ENCODE peak calls at places on chromosomes 13 and 19, in eight cellular contexts. X, R, Z, B, J, G, I and Q are unnamed samples.

GRCh38 chr13:72072223-72072622 is 205.2 kb upstream of the DACH1 start:
- DNase-seq in X (no peak), G (no peak), I (no peak), B (no peak), J (no peak), Z (no peak), R (no peak), Q (no peak)

GRCh38 chr13:31675521-31675953 is 63.8 kb upstream of the RXFP2 start:
- DNase-seq in G (no peak), Z (peak; percentile 77), B (no peak), R (no peak), X (peak; percentile 77), J (no peak), I (no peak), Q (no peak)

GRCh38 chr13:45541806-45542205 is 73.7 kb downstream of the ERICH6B start:
- DNase-seq in B (no peak), G (no peak), X (no peak), Z (no peak), R (no peak), J (no peak), I (no peak), Q (no peak)

GRCh38 chr19:10226021-10226375 is 5.1 kb downstream of the S1PR2 start:
- DNase-seq in G (no peak), R (no peak), I (no peak), J (no peak), X (no peak), B (no peak), Z (no peak), Q (no peak)

GRCh38 chr19:55519461-55520311 is 17.2 kb downstream of the SBK2 start:
- DNase-seq in J (no peak), X (no peak), G (no peak), I (no peak), R (no peak), Z (peak; percentile 32), B (peak; percentile 98), Q (no peak)

GRCh38 chr13:84917252-84917878 is 881.9 kb downstream of the SLITRK6 start:
- DNase-seq in B (peak; percentile 31), G (no peak), J (no peak), I (no peak), X (no peak), R (no peak), Z (peak; percentile 77), Q (peak; percentile 7)

GRCh38 chr13:97021241-97021640 is 27.0 kb upstream of the OXGR1 start:
- DNase-seq in I (no peak), R (no peak), G (no peak), Z (no peak), X (no peak), J (no peak), B (no peak), Q (no peak)

GRCh38 chr13:36674337-36675212 is 755 bp downstream of the SERTM1 start:
- DNase-seq in G (no peak), I (no peak), Z (no peak), J (no peak), B (no peak), R (no peak), X (no peak), Q (no peak)

GRCh38 chr19:8192227-8192820 is 16.8 kb upstream of the CERS4 start:
- DNase-seq in B (no peak), I (no peak), R (no peak), X (no peak), G (no peak), Z (no peak), J (no peak), Q (no peak)

GRCh38 chr13:68066879-68067513 is 836.9 kb upstream of the PCDH9 start:
- DNase-seq in B (no peak), Z (no peak), J (no peak), X (no peak), G (no peak), I (no peak), R (no peak), Q (peak; percentile 54)

GRCh38 chr19:28239270-28239669 is 973.7 kb downstream of the UQCRFS1 start:
- DNase-seq in R (no peak), B (no peak), G (no peak), J (no peak), Z (no peak), X (no peak), I (no peak), Q (no peak)

GRCh38 chr13:54841682-54842081 is 1813.1 kb downstream of the OLFM4 start:
- DNase-seq in X (no peak), G (no peak), B (no peak), Z (no peak), R (no peak), I (no peak), J (no peak), Q (no peak)

GRCh38 chr19:14127929-14128509 is 8.4 kb downstream of the ASF1B start:
- DNase-seq in Z (peak; percentile 23), B (no peak), X (no peak), I (peak; percentile 50), J (no peak), G (no peak), R (no peak), Q (no peak)

GRCh38 chr13:79870766-79871165 is 389.8 kb downstream of the NDFIP2 start:
- DNase-seq in R (no peak), I (no peak), J (no peak), X (no peak), Z (no peak), B (peak; percentile 64), G (no peak), Q (no peak)

GRCh38 chr13:112880976-112881540 is 88.0 kb upstream of the MCF2L start:
- DNase-seq in Z (no peak), I (no peak), B (no peak), J (no peak), R (no peak), X (peak; percentile 4), G (peak; percentile 34), Q (no peak)

GRCh38 chr13:27783111-27783510 is 9.2 kb upstream of the GSX1 start:
- DNase-seq in I (no peak), G (no peak), X (no peak), Z (peak; percentile 30), R (no peak), J (no peak), B (peak; percentile 8), Q (peak; percentile 11)

GRCh38 chr13:95226051-95226450 is 75.2 kb downstream of the ABCC4 start:
- DNase-seq in J (no peak), Z (no peak), G (no peak), I (no peak), R (no peak), X (no peak), B (no peak), Q (peak; percentile 90)

GRCh38 chr13:25213716-25214115 is 41.6 kb upstream of the AMER2 start:
- DNase-seq in G (peak; percentile 61), I (no peak), R (no peak), Z (no peak), X (no peak), B (no peak), J (no peak), Q (no peak)

GRCh38 chr13:30071890-30072817 is 221.7 kb upstream of the UBL3 start:
- DNase-seq in R (peak; percentile 92), B (no peak), Z (no peak), I (no peak), G (peak; percentile 93), J (no peak), X (no peak), Q (peak; percentile 90)

GRCh38 chr19:1327125-1327524 is 41.5 kb downstream of the EFNA2 start:
- DNase-seq in Z (no peak), J (no peak), R (no peak), X (no peak), I (no peak), G (no peak), B (no peak), Q (no peak)

GRCh38 chr13:45102136-45102802 is 18.0 kb upstream of the GTF2F2 start:
- DNase-seq in Z (peak; percentile 21), B (peak; percentile 55), X (no peak), J (no peak), G (no peak), I (no peak), R (no peak), Q (no peak)

GRCh38 chr13:94335786-94336357 is 143.6 kb downstream of the DCT start:
- DNase-seq in Z (peak; percentile 51), J (no peak), G (no peak), X (no peak), R (no peak), I (no peak), B (peak; percentile 28), Q (no peak)

GRCh38 chr19:9850235-9850959 is 15.3 kb downstream of the PIN1 start:
- DNase-seq in X (no peak), B (no peak), J (no peak), G (no peak), I (no peak), R (no peak), Z (no peak), Q (no peak)

DNA sequence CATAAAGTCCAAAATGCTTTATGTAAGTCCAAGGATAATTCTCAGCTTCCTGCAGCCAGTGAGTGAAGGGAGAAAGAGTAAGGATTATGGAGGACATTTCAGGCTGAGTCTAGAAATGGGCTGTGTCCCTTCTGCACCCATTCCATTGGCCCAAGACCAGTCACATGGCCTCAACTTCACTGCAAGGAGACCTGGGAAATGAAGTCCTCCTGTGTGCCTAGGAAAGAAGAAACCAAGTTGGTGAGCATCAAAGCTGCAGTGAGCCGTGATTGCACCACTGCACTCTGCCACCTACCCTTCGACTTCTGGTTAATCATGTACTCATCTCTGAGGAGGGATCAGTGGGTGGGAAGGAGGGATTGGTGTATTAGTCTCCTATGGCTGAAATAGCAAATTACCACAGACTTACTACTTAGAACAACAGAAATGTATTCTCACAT is 3.6 kb upstream of the CD37 start:
- DNase-seq in B (peak; percentile 57), J (peak; percentile 39), X (peak; percentile 35), I (no peak), G (peak; percentile 68), R (peak; percentile 34), Z (peak; percentile 23), Q (peak; percentile 14)
- H3K4me3 ChIP-seq in B (no peak overlapping the region), J (no peak overlapping the region), X (no peak overlapping the region), I (no peak overlapping the region), G (no peak overlapping the region), R (no peak overlapping the region), Z (no peak overlapping the region), Q (no peak overlapping the region)

GRCh38 chr13:76825415-76825814 is 60.8 kb downstream of the KCTD12 start:
- DNase-seq in G (no peak), I (no peak), R (no peak), Z (peak; percentile 23), B (peak; percentile 33), J (no peak), X (peak; percentile 17), Q (no peak)
- H3K4me3 ChIP-seq in G (no peak overlapping the region), I (no peak overlapping the region), R (no peak overlapping the region), Z (no peak overlapping the region), B (no peak overlapping the region), J (no peak overlapping the region), X (no peak overlapping the region), Q (no peak overlapping the region)

DNA sequence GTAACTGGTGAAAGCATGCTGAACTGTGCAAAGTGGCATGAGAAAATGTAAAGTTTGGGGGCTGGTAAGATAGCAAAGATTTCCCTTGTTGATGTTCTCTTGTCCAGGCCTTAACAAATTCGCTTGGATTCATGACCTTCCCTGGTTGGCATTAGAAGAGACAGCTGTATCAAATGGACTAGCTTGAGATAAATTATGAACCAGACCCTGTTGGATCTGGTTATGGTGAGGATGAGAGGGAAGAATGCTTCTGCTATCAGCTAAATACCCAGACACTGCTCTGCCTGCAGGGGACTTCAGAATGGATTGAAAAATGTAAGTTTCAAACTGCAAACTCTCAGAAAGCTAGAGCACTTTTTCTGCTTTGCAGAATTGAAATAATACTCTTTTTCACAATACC is 135.2 kb downstream of the EFNB2 start:
- DNase-seq in I (no peak), B (no peak), Z (no peak), G (no peak), R (no peak), J (no peak), X (peak; percentile 33), Q (no peak)
- H3K4me3 ChIP-seq in I (no peak overlapping the region), B (no peak overlapping the region), Z (no peak overlapping the region), G (no peak overlapping the region), R (no peak overlapping the region), J (no peak overlapping the region), X (no peak overlapping the region), Q (no peak overlapping the region)

GRCh38 chr19:48735031-48735615 is 5.3 kb downstream of the RASIP1 start:
- DNase-seq in J (no peak), B (no peak), R (no peak), G (peak; percentile 86), X (no peak), I (no peak), Z (no peak), Q (no peak)
- H3K4me3 ChIP-seq in J (no peak overlapping the region), B (no peak overlapping the region), R (no peak overlapping the region), G (peak overlapping the region; percentile 55), X (no peak overlapping the region), I (no peak overlapping the region), Z (no peak overlapping the region), Q (no peak overlapping the region)